ENCODE peak calls at places on chromosome 11, in four cellular contexts. I, X, M and A are unnamed samples.

GRCh38 chr11:92180226-92180625 is 44.4 kb upstream of the FAT3 start:
- DNase-seq in I (no peak), X (no peak), M (no peak), A (no peak)

GRCh38 chr11:32386770-32387377 is 48.5 kb downstream of the WT1 start:
- DNase-seq in M (no peak), X (no peak), I (no peak), A (no peak)

GRCh38 chr11:100632970-100633452 is 54.1 kb upstream of the ARHGAP42 start:
- DNase-seq in X (peak), M (peak), I (no peak), A (no peak)

GRCh38 chr11:101127699-101128570 is 1.7 kb downstream of the PGR start:
- DNase-seq in I (peak), X (peak), M (peak), A (no peak)

GRCh38 chr11:17526326-17526725 is 17.9 kb downstream of the USH1C start:
- DNase-seq in M (peak), I (no peak), X (no peak), A (no peak)

GRCh38 chr11:27700351-27701261 is at the start of gene BDNF:
- DNase-seq in X (no peak), I (no peak), M (peak), A (no peak)

GRCh38 chr11:34104680-34105078 is 750 bp upstream of the NAT10 start:
- DNase-seq in I (no peak), X (no peak), M (no peak), A (no peak)

GRCh38 chr11:74008373-74009229 is at the start of gene UCP3:
- DNase-seq in I (peak), M (no peak), X (no peak), A (no peak)

GRCh38 chr11:70951139-70951804 is 301.1 kb downstream of the SHANK2 start:
- DNase-seq in X (no peak), M (peak), I (no peak), A (no peak)

GRCh38 chr11:58926695-58927094 is 12.6 kb upstream of the GLYATL1 start:
- DNase-seq in X (no peak), I (no peak), M (no peak), A (no peak)

GRCh38 chr11:70323811-70324210 is 53.3 kb downstream of the PPFIA1 start:
- DNase-seq in X (no peak), M (no peak), I (no peak), A (no peak)

GRCh38 chr11:33687733-33688479 is 12.7 kb downstream of the C11orf91 start:
- DNase-seq in I (no peak), X (no peak), M (no peak), A (peak)

GRCh38 chr11:74169736-74170458 is 905 bp downstream of the C2CD3 start:
- DNase-seq in I (no peak), X (no peak), M (no peak), A (no peak)

GRCh38 chr11:23976776-23977380 is 520.0 kb upstream of the LUZP2 start:
- DNase-seq in X (no peak), M (no peak), I (no peak), A (no peak)

GRCh38 chr11:43354311-43354710 is 4.4 kb upstream of the TTC17 start:
- DNase-seq in X (no peak), I (no peak), M (no peak), A (no peak)

GRCh38 chr11:43360361-43361032 is 1.8 kb downstream of the TTC17 start:
- DNase-seq in X (no peak), I (no peak), M (no peak), A (no peak)

GRCh38 chr11:43359432-43359818 is 705 bp downstream of the TTC17 start:
- DNase-seq in X (no peak), I (no peak), M (no peak), A (no peak)

GRCh38 chr11:43358670-43359431 is at the start of gene TTC17:
- DNase-seq in I (peak), X (peak), M (peak), A (peak)

DNA sequence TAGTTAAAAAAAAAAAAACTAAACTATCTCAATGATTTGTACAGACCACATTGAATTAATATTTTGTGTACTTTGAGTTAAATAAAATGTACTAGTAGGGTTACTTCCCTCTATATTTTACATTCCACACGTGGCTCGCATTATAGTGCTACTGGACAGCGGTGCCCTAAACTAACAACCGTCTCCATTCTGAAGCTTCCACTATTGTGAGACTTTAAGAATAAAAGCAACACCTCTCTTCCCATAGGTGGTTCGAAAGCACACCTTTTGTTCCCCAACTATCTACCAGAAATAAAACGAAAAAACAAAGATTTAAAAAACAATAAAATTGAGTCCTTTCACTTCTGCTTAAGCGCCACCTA is 431 bp upstream of the TTC17 start:
- DNase-seq in I (no peak), M (no peak), X (no peak), A (no peak)
- H3K27ac ChIP-seq in I (peak), M (peak), X (peak), A (peak)

DNA sequence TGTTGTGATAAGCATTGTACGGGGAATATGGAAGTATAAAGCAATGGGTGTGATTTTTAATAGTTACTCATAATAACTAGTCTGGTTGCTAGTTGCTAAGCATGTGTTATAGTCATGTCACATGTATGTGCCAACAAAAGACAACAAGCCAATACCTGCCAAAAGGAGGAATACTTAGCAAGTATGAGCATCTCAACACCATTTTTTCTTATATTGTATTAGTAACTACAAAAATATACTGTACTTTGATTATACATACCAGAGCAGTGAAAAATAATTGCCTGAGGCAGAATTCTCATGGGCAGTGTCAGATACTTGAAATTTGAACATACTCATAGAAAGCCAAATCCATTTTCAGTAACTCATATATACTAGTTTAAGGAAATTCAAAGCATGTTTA is 62.4 kb upstream of the ALKBH3 start:
- DNase-seq in X (no peak), M (no peak), I (no peak), A (no peak)
- H3K27ac ChIP-seq in X (no peak), M (no peak), I (no peak), A (no peak)

GRCh38 chr11:2387266-2387982 is 10.3 kb downstream of the CD81 start:
- DNase-seq in M (peak), I (no peak), X (no peak), A (no peak)

GRCh38 chr11:2389344-2390026 is 11.1 kb upstream of the TSSC4 start:
- DNase-seq in X (no peak), M (peak), I (peak), A (no peak)

GRCh38 chr11:2390091-2390870 is 10.3 kb upstream of the TSSC4 start:
- DNase-seq in X (no peak), M (peak), I (no peak), A (no peak)

GRCh38 chr11:2386591-2386990 is 9.5 kb downstream of the CD81 start:
- DNase-seq in M (peak), I (peak), X (peak), A (no peak)

GRCh38 chr11:2388431-2389024 is 11.4 kb downstream of the CD81 start:
- DNase-seq in I (no peak), X (no peak), M (peak), A (peak)
- H3K27ac ChIP-seq in I (peak), X (peak), M (no peak), A (peak)

GRCh38 chr11:114036958-114037357 is 22.6 kb upstream of the ZBTB16 start:
- DNase-seq in X (no peak), M (no peak), I (no peak), A (no peak)
- H3K27ac ChIP-seq in X (peak), M (no peak), I (no peak), A (no peak)

GRCh38 chr11:64539239-64539638 is 51.8 kb upstream of the SLC22A12 start:
- DNase-seq in I (peak), X (no peak), M (peak), A (no peak)

GRCh38 chr11:64536997-64537396 is 54.0 kb upstream of the SLC22A12 start:
- DNase-seq in M (peak), X (no peak), I (no peak), A (no peak)

GRCh38 chr11:64537876-64538275 is 53.1 kb upstream of the SLC22A12 start:
- DNase-seq in I (no peak), X (no peak), M (peak), A (no peak)

GRCh38 chr11:64539711-64540420 is 51.2 kb upstream of the SLC22A12 start:
- DNase-seq in X (no peak), M (peak), I (peak), A (no peak)

GRCh38 chr11:64538501-64538951 is 52.5 kb upstream of the SLC22A12 start:
- DNase-seq in I (peak), X (no peak), M (peak), A (no peak)
- H3K27ac ChIP-seq in I (no peak), X (no peak), M (no peak), A (no peak)

DNA sequence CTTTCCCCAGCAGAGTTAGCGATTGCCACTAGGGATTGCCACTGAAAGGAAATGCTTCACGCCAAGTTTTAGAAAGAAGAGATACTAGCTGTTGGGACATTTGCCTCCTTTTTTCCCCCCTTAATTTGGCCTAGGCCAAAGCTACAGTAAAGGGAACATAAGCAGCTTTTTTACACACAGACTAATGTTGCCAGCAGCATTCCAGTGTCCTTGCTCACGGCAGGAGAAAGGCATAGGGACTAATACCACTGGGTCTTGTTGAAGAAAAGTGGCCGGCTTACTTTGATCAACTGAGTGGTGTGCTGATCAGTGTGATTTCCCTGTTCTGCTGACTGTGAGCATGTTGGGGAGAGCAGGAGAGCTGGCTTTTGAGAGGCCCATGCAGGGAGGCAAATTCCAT is 71.2 kb downstream of the PHF21A start:
- DNase-seq in M (no peak), I (no peak), X (no peak), A (no peak)
- H3K27ac ChIP-seq in M (no peak), I (no peak), X (no peak), A (no peak)